ENCODE peak calls at places on chromosomes 12 and 14, in five cellular contexts. S is cardiac fibroblast, T is gastrocnemius medialis, U is lung, C is upper lobe of right lung. F is an unnamed sample.

GRCh38 chr14:101072945-101073597 is 169.5 kb upstream of the RTL1 start:
- DNase-seq in U (peak), T (no peak), S (peak), C (peak), F (peak)

GRCh38 chr12:13222076-13222475 is 25.6 kb downstream of the EMP1 start:
- DNase-seq in U (peak), S (no peak), C (no peak), T (no peak), F (no peak)

GRCh38 chr14:33085799-33086198 is 147.1 kb downstream of the NPAS3 start:
- DNase-seq in U (no peak), T (no peak), C (no peak), S (no peak), F (no peak)

GRCh38 chr12:24803406-24804245 is 145.3 kb downstream of the BCAT1 start:
- DNase-seq in U (no peak), S (no peak), C (no peak), T (no peak), F (no peak)

GRCh38 chr12:4417471-4417870 is 28.1 kb downstream of the FGF6 start:
- DNase-seq in S (no peak), U (no peak), T (no peak), C (no peak), F (no peak)

GRCh38 chr14:89578048-89578619 is 161.1 kb upstream of the FOXN3 start:
- DNase-seq in C (no peak), S (peak), U (no peak), T (no peak), F (no peak)

GRCh38 chr14:56300495-56300894 is 182.3 kb downstream of the PELI2 start:
- DNase-seq in C (no peak), U (no peak), T (no peak), S (peak), F (peak)

GRCh38 chr14:35515916-35516315 is 18.0 kb upstream of the INSM2 start:
- DNase-seq in T (no peak), S (no peak), U (no peak), C (no peak), F (no peak)

GRCh38 chr14:105139212-105139825 is 29.3 kb downstream of the JAG2 start:
- DNase-seq in S (no peak), C (no peak), U (no peak), T (no peak), F (no peak)

GRCh38 chr12:42469355-42470006 is 120.1 kb downstream of the PRICKLE1 start:
- DNase-seq in U (no peak), T (no peak), C (no peak), S (no peak), F (no peak)

GRCh38 chr12:132675753-132676152 is 11.4 kb downstream of the POLE start:
- DNase-seq in U (no peak), S (no peak), C (no peak), T (no peak), F (no peak)

GRCh38 chr14:94132285-94132887 is 3.0 kb upstream of the IFI27L2 start:
- DNase-seq in S (peak), U (peak), T (no peak), C (no peak), F (peak)

GRCh38 chr12:102095677-102096263 is 24.1 kb downstream of the NUP37 start:
- DNase-seq in S (peak), U (no peak), C (no peak), T (no peak), F (peak)

GRCh38 chr12:76299536-76300296 is 48.5 kb downstream of the BBS10 start:
- DNase-seq in S (no peak), T (no peak), C (no peak), U (no peak), F (no peak)

GRCh38 chr14:22471545-22472121 is 117.4 kb downstream of the DAD1 start:
- DNase-seq in C (peak), T (no peak), S (peak), U (peak), F (no peak)

GRCh38 chr12:98397323-98398105 is 117.9 kb upstream of the TMPO start:
- DNase-seq in S (peak), U (peak), T (peak), C (peak), F (peak)

GRCh38 chr12:26135010-26135420 is 10.2 kb upstream of the BHLHE41 start:
- DNase-seq in S (peak), U (peak), T (no peak), C (peak), F (peak)

GRCh38 chr12:112183141-112183581 is 57.8 kb downstream of the TRAFD1 start:
- DNase-seq in T (no peak), U (no peak), S (peak), C (no peak), F (peak)

GRCh38 chr12:120984351-120984898 is 6.1 kb downstream of the HNF1A start:
- DNase-seq in U (no peak), T (no peak), C (no peak), S (no peak), F (no peak)

GRCh38 chr12:122022393-122023338 is 982 bp downstream of the BCL7A start:
- DNase-seq in C (peak), U (no peak), S (peak), T (no peak), F (no peak)

GRCh38 chr14:76882646-76883045 is 56.4 kb downstream of the LRRC74A start:
- DNase-seq in U (no peak), C (no peak), S (no peak), T (no peak), F (no peak)

GRCh38 chr14:50230601-50231474 is 540 bp downstream of the SOS2 start:
- DNase-seq in T (peak), U (peak), C (peak), S (peak), F (peak)

GRCh38 chr12:6112004-6112403 is 12.5 kb downstream of the VWF start:
- DNase-seq in S (no peak), U (no peak), T (no peak), C (no peak), F (no peak)

GRCh38 chr14:89851031-89851430 is 103.5 kb downstream of the EFCAB11 start:
- DNase-seq in U (no peak), C (no peak), T (no peak), S (peak), F (no peak)

GRCh38 chr12:82625523-82625922 is 61.2 kb upstream of the TMTC2 start:
- DNase-seq in S (no peak), C (no peak), U (no peak), T (no peak), F (no peak)

GRCh38 chr12:99960312-99960711 is 24.4 kb downstream of the ANKS1B start:
- DNase-seq in U (no peak), C (no peak), T (no peak), S (peak), F (no peak)

GRCh38 chr14:60647081-60647836 is 2.0 kb downstream of the SIX1 start:
- DNase-seq in T (peak), S (no peak), U (no peak), C (no peak), F (no peak)

GRCh38 chr12:103401421-103401820 is 94.3 kb downstream of the C12orf42 start:
- DNase-seq in S (no peak), C (no peak), U (no peak), T (no peak), F (no peak)

DNA sequence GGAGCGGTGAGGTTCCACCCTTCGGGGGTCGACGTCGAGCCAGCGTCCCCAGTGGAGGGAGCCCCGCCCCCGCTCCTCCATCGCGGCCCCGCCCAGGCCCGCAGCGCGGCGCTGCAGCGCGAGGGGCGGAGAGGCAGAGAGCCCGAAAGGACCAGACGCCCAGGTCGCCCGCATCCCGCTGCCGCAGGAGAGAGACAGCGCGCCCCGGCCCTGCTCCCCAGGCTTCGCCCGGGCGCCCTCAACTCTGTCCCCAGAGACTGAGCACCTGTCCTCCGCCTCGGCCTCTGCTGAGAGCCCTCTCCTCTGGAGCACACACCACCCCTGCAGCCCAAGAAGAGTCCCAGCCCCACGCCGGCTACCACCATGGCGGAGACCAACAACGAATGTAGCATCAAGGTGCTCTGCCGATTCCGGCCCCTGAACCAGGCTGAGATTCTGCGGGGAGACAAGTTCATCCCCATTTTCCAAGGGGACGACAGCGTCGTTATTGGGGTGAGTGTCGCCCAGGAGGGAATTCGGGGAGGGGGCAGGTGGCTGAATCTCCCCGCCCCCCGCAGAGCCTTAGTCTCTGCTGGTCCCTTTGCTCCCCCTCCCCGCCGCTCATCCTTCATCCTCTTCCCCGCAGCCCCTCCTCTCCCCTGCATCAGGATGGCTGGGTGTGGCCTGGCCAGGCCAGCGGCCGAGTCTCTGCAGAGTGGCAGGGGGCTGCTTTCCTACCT is at the start of gene KIF5A:
- DNase-seq in U (no peak), S (no peak), C (peak), T (no peak), F (no peak)
- H3K4me3 ChIP-seq in U (peak), S (peak), C (peak), T (peak), F (peak)

GRCh38 chr14:69288956-69289705 is 29.2 kb downstream of the GALNT16 start:
- DNase-seq in U (no peak), T (no peak), S (no peak), C (peak), F (no peak)

GRCh38 chr14:69285661-69286255 is 25.8 kb downstream of the GALNT16 start:
- DNase-seq in U (no peak), T (no peak), S (no peak), C (no peak), F (no peak)

GRCh38 chr14:69287096-69287991 is 27.4 kb downstream of the GALNT16 start:
- DNase-seq in U (no peak), C (no peak), S (no peak), T (no peak), F (peak)

GRCh38 chr14:69289811-69290520 is 30.0 kb downstream of the GALNT16 start:
- DNase-seq in C (no peak), S (no peak), U (no peak), T (peak), F (no peak)

GRCh38 chr14:69288001-69288771 is 28.2 kb downstream of the GALNT16 start:
- DNase-seq in T (no peak), U (no peak), C (no peak), S (peak), F (peak)
- TF ChIP-seq CTCF in T (peak), U (no peak), C (peak), S (peak), F (peak)

GRCh38 chr12:114481200-114481535 is 75.2 kb upstream of the TBX5 start:
- DNase-seq in T (no peak), U (no peak), C (no peak), S (no peak), F (no peak)
- H3K4me3 ChIP-seq in T (no peak), U (no peak), C (peak), S (no peak), F (no peak)

GRCh38 chr12:85310456-85311076 is 30.5 kb downstream of the ALX1 start:
- DNase-seq in S (peak), C (no peak), T (no peak), U (no peak), F (peak)
- TF ChIP-seq CTCF in S (peak), C (peak), T (peak), U (no peak), F (peak)

DNA sequence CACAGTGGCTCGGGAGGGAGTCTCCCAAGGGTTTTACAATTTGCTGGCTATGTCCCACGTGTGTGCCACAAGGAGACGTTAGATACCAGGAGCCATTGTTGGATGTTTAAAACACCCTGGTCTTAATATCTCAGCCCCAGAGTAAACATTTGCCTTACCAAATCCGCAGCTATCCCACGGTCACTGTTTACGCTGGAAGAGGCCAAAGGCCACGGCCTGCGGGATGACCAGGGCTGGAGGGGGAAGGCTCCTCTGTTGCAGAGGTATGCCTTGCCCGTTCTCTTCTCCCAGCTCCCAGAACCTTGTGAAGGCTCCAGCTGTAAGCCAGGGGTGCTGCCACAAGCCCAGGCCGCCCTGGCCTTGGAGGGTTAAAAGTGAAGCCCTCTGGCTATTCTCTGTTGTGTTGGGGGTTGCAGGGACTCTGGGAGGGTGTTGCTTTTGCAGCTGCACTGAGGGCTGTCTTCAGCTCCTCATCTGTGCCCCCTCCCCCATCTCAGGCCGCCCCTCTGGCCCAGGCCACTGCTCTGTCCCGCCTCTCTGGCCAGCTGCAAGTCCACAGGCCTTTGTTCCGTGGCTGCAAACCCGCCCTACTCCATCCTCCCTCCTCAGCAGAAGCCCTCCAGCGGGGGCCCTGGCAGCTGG is 2.4 kb downstream of the PLEKHG3 start:
- DNase-seq in U (no peak), S (no peak), C (no peak), T (no peak), F (no peak)
- H3K4me3 ChIP-seq in U (no peak), S (no peak), C (peak), T (peak), F (no peak)

DNA sequence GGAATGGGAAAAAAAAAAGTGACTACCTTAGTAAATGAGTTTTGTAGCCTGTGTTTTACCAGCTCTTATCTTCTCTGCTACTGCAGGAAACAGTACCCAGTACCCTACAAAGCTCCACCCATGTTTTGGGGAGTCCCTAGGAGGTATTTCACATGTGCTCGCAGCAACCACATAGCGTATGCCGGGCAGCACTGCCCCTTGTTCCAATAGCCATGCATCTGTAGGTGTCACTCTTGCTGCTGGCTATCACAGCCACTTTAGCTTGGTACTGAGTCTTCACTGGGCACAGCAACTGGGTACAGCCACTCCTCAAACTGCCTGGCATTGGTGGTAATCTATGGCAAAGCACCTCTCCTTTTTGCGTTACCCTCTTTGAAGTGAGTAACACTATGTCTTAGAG is 2.0 kb upstream of the MDM1 start:
- DNase-seq in T (no peak), S (no peak), C (no peak), U (no peak), F (no peak)
- TF ChIP-seq CTCF in T (peak), S (no peak), C (no peak), U (no peak), F (no peak)

GRCh38 chr12:91249059-91250055 is 66.7 kb upstream of the DCN start:
- DNase-seq in S (peak), U (no peak), T (no peak), C (no peak), F (no peak)
- H3K4me3 ChIP-seq in S (no peak), U (no peak), T (no peak), C (no peak), F (no peak)